ENCODE peak calls at places on chromosome 9, in ten cellular contexts. One of them, this sample, is unnamed.

GRCh38 chr9:74379718-74380117 is 117.4 kb upstream of the RORB start:
- DNase-seq in lower leg skin: no peak
- DNase-seq in astrocyte of the cerebellum: peak; percentile 23
- DNase-seq in fibroblast of mammary gland: peak; percentile 19
- DNase-seq in tibial artery: no peak
- DNase-seq in body of pancreas: peak; percentile 51
- DNase-seq in left ventricle myocardium inferior: no peak
- DNase-seq in transverse colon: no peak
- DNase-seq in OCI-LY7: peak; percentile 19
- DNase-seq in A549: peak; percentile 45
- DNase-seq in this sample: peak; percentile 15

GRCh38 chr9:14346301-14346721 is 32.4 kb upstream of the NFIB start:
- DNase-seq in body of pancreas: peak; percentile 57
- DNase-seq in lower leg skin: peak; percentile 91
- DNase-seq in transverse colon: no peak
- DNase-seq in astrocyte of the cerebellum: no peak
- DNase-seq in OCI-LY7: no peak
- DNase-seq in tibial artery: peak; percentile 41
- DNase-seq in left ventricle myocardium inferior: peak; percentile 41
- DNase-seq in A549: no peak
- DNase-seq in fibroblast of mammary gland: no peak
- DNase-seq in this sample: no peak

GRCh38 chr9:108615152-108615551 is 240.6 kb downstream of the ACTL7B start:
- DNase-seq in fibroblast of mammary gland: no peak
- DNase-seq in left ventricle myocardium inferior: no peak
- DNase-seq in astrocyte of the cerebellum: no peak
- DNase-seq in tibial artery: no peak
- DNase-seq in A549: no peak
- DNase-seq in transverse colon: no peak
- DNase-seq in body of pancreas: no peak
- DNase-seq in OCI-LY7: no peak
- DNase-seq in lower leg skin: no peak
- DNase-seq in this sample: no peak

GRCh38 chr9:126154869-126155268 is 171.8 kb upstream of the MVB12B start:
- DNase-seq in lower leg skin: no peak
- DNase-seq in fibroblast of mammary gland: no peak
- DNase-seq in astrocyte of the cerebellum: no peak
- DNase-seq in body of pancreas: no peak
- DNase-seq in A549: no peak
- DNase-seq in OCI-LY7: no peak
- DNase-seq in transverse colon: no peak
- DNase-seq in tibial artery: no peak
- DNase-seq in left ventricle myocardium inferior: no peak
- DNase-seq in this sample: no peak

GRCh38 chr9:98168952-98169488 is 23.4 kb downstream of the CORO2A start:
- DNase-seq in astrocyte of the cerebellum: no peak
- DNase-seq in left ventricle myocardium inferior: peak; percentile 57
- DNase-seq in tibial artery: no peak
- DNase-seq in fibroblast of mammary gland: peak; percentile 23
- DNase-seq in transverse colon: peak; percentile 63
- DNase-seq in OCI-LY7: peak; percentile 18
- DNase-seq in body of pancreas: no peak
- DNase-seq in lower leg skin: no peak
- DNase-seq in A549: no peak
- DNase-seq in this sample: no peak

GRCh38 chr9:137200311-137201204 is at the start of gene TPRN:
- DNase-seq in body of pancreas: peak; percentile 100
- DNase-seq in left ventricle myocardium inferior: peak; percentile 100
- DNase-seq in tibial artery: peak; percentile 100
- DNase-seq in transverse colon: peak; percentile 100
- DNase-seq in lower leg skin: peak; percentile 100
- DNase-seq in fibroblast of mammary gland: peak; percentile 99
- DNase-seq in astrocyte of the cerebellum: peak; percentile 97
- DNase-seq in OCI-LY7: peak; percentile 100
- DNase-seq in A549: peak; percentile 98
- DNase-seq in this sample: peak; percentile 74

GRCh38 chr9:132588098-132588497 is 5.7 kb downstream of the BARHL1 start:
- DNase-seq in fibroblast of mammary gland: no peak
- DNase-seq in lower leg skin: no peak
- DNase-seq in astrocyte of the cerebellum: no peak
- DNase-seq in left ventricle myocardium inferior: no peak
- DNase-seq in tibial artery: no peak
- DNase-seq in A549: no peak
- DNase-seq in OCI-LY7: no peak
- DNase-seq in body of pancreas: no peak
- DNase-seq in transverse colon: no peak
- DNase-seq in this sample: no peak

GRCh38 chr9:87123830-87124229 is 176.5 kb upstream of the GAS1 start:
- DNase-seq in body of pancreas: no peak
- DNase-seq in A549: no peak
- DNase-seq in tibial artery: no peak
- DNase-seq in fibroblast of mammary gland: no peak
- DNase-seq in astrocyte of the cerebellum: no peak
- DNase-seq in lower leg skin: no peak
- DNase-seq in OCI-LY7: no peak
- DNase-seq in transverse colon: no peak
- DNase-seq in left ventricle myocardium inferior: no peak
- DNase-seq in this sample: no peak

GRCh38 chr9:132242621-132243155 is 80.8 kb downstream of the NTNG2 start:
- DNase-seq in left ventricle myocardium inferior: no peak
- DNase-seq in astrocyte of the cerebellum: no peak
- DNase-seq in tibial artery: no peak
- DNase-seq in fibroblast of mammary gland: no peak
- DNase-seq in transverse colon: no peak
- DNase-seq in body of pancreas: peak; percentile 46
- DNase-seq in A549: no peak
- DNase-seq in lower leg skin: no peak
- DNase-seq in OCI-LY7: peak; percentile 25
- DNase-seq in this sample: no peak

GRCh38 chr9:90870646-90871326 is 69.2 kb downstream of the SYK start:
- DNase-seq in transverse colon: peak; percentile 37
- DNase-seq in body of pancreas: peak; percentile 58
- DNase-seq in OCI-LY7: peak; percentile 69
- DNase-seq in lower leg skin: no peak
- DNase-seq in astrocyte of the cerebellum: peak; percentile 18
- DNase-seq in left ventricle myocardium inferior: no peak
- DNase-seq in tibial artery: no peak
- DNase-seq in fibroblast of mammary gland: peak; percentile 56
- DNase-seq in A549: peak; percentile 37
- DNase-seq in this sample: peak; percentile 4

GRCh38 chr9:7879551-7880245 is 80.1 kb upstream of the DMAC1 start:
- DNase-seq in astrocyte of the cerebellum: no peak
- DNase-seq in left ventricle myocardium inferior: no peak
- DNase-seq in OCI-LY7: peak; percentile 55
- DNase-seq in body of pancreas: no peak
- DNase-seq in lower leg skin: no peak
- DNase-seq in tibial artery: no peak
- DNase-seq in A549: no peak
- DNase-seq in fibroblast of mammary gland: peak; percentile 18
- DNase-seq in transverse colon: no peak
- DNase-seq in this sample: peak; percentile 89

GRCh38 chr9:120923620-120924328 is 2.8 kb downstream of the TRAF1 start:
- DNase-seq in left ventricle myocardium inferior: no peak
- DNase-seq in astrocyte of the cerebellum: no peak
- DNase-seq in fibroblast of mammary gland: no peak
- DNase-seq in A549: no peak
- DNase-seq in tibial artery: no peak
- DNase-seq in lower leg skin: no peak
- DNase-seq in transverse colon: peak; percentile 0
- DNase-seq in body of pancreas: no peak
- DNase-seq in OCI-LY7: no peak
- DNase-seq in this sample: no peak

GRCh38 chr9:120924698-120925534 is 1.7 kb downstream of the TRAF1 start:
- DNase-seq in tibial artery: no peak
- DNase-seq in fibroblast of mammary gland: no peak
- DNase-seq in astrocyte of the cerebellum: no peak
- DNase-seq in lower leg skin: no peak
- DNase-seq in body of pancreas: no peak
- DNase-seq in left ventricle myocardium inferior: no peak
- DNase-seq in A549: no peak
- DNase-seq in OCI-LY7: no peak
- DNase-seq in transverse colon: no peak
- DNase-seq in this sample: no peak

GRCh38 chr9:120926397-120926928 is at the start of gene TRAF1:
- DNase-seq in astrocyte of the cerebellum: no peak
- DNase-seq in tibial artery: no peak
- DNase-seq in left ventricle myocardium inferior: no peak
- DNase-seq in lower leg skin: no peak
- DNase-seq in A549: peak; percentile 21
- DNase-seq in fibroblast of mammary gland: no peak
- DNase-seq in body of pancreas: no peak
- DNase-seq in transverse colon: no peak
- DNase-seq in OCI-LY7: peak; percentile 65
- DNase-seq in this sample: no peak

GRCh38 chr9:120927125-120928014 is 774 bp upstream of the TRAF1 start:
- DNase-seq in OCI-LY7: peak; percentile 34
- DNase-seq in A549: no peak
- DNase-seq in tibial artery: no peak
- DNase-seq in lower leg skin: no peak
- DNase-seq in fibroblast of mammary gland: no peak
- DNase-seq in body of pancreas: no peak
- DNase-seq in left ventricle myocardium inferior: no peak
- DNase-seq in transverse colon: no peak
- DNase-seq in astrocyte of the cerebellum: no peak
- DNase-seq in this sample: no peak

DNA sequence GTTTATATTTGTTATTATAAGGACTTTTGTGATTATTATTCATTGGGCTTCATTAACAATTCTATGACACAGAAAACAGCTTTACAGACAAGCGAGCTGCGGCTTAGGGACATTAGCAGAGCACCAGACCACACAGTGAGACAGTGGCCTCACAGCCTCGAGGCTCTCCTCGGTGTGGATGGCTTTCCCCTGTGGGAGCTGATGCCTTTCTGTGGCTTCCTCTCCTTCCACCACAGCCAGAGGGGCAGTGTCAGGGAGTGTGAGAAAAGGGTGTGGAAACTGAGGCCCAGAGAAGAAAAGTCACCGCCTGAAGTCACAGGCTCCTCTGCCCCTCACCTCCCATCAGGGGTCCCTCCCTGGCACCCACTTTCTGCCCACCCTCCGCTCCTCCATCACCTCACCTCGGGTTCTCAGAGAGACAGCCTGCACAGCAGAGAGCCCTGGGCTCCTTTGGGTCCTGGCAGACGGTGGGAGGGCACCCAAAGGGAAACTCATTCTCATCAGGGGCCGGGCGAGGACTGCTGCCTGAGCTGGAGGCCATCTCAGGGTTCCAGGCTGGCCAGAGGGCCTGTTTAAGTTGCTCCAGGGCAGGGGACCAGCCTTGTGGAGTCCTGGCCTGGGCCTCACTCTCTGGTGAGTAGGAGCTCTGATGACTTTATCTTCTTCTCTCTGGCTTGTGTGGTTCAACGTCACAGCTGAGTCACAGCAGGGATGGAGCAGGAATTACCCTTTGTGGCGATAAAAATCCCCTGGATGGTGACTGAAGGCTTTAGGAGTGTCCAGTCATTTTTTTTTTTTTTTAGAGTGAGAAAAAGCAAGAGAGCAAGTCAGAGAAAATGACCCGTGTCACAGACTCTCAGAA is 830 bp downstream of the TRAF1 start:
- DNase-seq in tibial artery: peak; percentile 58
- DNase-seq in transverse colon: no peak
- DNase-seq in OCI-LY7: peak; percentile 24
- DNase-seq in astrocyte of the cerebellum: peak; percentile 68
- DNase-seq in A549: peak; percentile 69
- DNase-seq in left ventricle myocardium inferior: no peak
- DNase-seq in body of pancreas: no peak
- DNase-seq in fibroblast of mammary gland: peak; percentile 95
- DNase-seq in lower leg skin: no peak
- DNase-seq in this sample: no peak
- H3K4me3 ChIP-seq in tibial artery: peak overlapping the region; percentile 27
- H3K4me3 ChIP-seq in transverse colon: peak overlapping the region; percentile 25
- H3K4me3 ChIP-seq in OCI-LY7: peak overlapping the region; percentile 74
- H3K4me3 ChIP-seq in astrocyte of the cerebellum: no peak overlapping the region
- H3K4me3 ChIP-seq in A549: no peak overlapping the region
- H3K4me3 ChIP-seq in left ventricle myocardium inferior: no peak overlapping the region
- H3K4me3 ChIP-seq in body of pancreas: no peak overlapping the region
- H3K4me3 ChIP-seq in fibroblast of mammary gland: no peak overlapping the region
- H3K4me3 ChIP-seq in lower leg skin: no peak overlapping the region
- H3K4me3 ChIP-seq in this sample: no peak overlapping the region

DNA sequence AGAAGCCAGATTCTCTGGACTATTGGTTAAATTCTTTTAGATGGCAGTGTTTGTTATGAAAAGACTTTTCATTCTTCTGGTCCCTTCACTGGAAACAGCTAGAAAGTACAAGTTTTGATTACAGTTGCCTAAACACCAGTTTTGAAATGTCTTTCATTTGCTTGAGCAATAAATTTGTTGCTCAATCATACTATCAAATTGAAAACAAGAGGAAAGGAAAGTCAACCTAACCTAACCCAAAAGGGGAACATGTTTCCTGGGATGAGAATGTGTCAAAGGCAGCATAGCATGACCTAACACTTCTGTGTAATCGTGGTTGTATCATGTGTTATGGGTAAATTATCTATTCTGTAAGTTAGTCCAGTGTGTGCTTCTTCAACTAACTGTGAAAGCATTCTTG is 213.2 kb downstream of the TMC1 start:
- DNase-seq in transverse colon: no peak
- DNase-seq in A549: no peak
- DNase-seq in left ventricle myocardium inferior: no peak
- DNase-seq in astrocyte of the cerebellum: no peak
- DNase-seq in OCI-LY7: no peak
- DNase-seq in body of pancreas: no peak
- DNase-seq in lower leg skin: no peak
- DNase-seq in tibial artery: no peak
- DNase-seq in fibroblast of mammary gland: peak; percentile 16
- DNase-seq in this sample: peak; percentile 16
- H3K4me3 ChIP-seq in transverse colon: no peak overlapping the region
- H3K4me3 ChIP-seq in A549: no peak overlapping the region
- H3K4me3 ChIP-seq in left ventricle myocardium inferior: no peak overlapping the region
- H3K4me3 ChIP-seq in astrocyte of the cerebellum: no peak overlapping the region
- H3K4me3 ChIP-seq in OCI-LY7: no peak overlapping the region
- H3K4me3 ChIP-seq in body of pancreas: no peak overlapping the region
- H3K4me3 ChIP-seq in lower leg skin: no peak overlapping the region
- H3K4me3 ChIP-seq in tibial artery: no peak overlapping the region
- H3K4me3 ChIP-seq in fibroblast of mammary gland: no peak overlapping the region
- H3K4me3 ChIP-seq in this sample: no peak overlapping the region

DNA sequence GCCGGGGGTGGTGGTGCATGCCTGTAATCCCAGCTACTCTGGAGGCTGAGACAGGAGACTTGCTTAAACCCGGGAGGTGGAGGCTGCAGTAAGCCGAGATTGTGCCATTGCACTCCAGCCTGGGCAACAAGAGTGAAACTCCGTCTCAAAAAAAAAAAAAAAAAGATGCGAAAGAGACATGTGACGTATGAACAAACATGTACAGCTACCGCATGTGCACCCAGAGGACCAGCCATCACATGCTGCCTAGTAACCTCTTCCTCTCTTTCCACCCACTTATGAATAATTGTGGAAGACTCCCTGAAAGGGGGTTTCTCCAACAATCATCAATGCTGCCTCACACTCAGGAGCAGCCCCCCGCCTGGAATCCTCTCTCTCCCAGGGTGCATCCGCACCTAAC is 2.3 kb downstream of the SARDH start:
- DNase-seq in tibial artery: no peak
- DNase-seq in body of pancreas: peak; percentile 9
- DNase-seq in transverse colon: no peak
- DNase-seq in left ventricle myocardium inferior: no peak
- DNase-seq in A549: no peak
- DNase-seq in lower leg skin: peak; percentile 21
- DNase-seq in astrocyte of the cerebellum: no peak
- DNase-seq in fibroblast of mammary gland: no peak
- DNase-seq in OCI-LY7: no peak
- DNase-seq in this sample: no peak
- H3K4me3 ChIP-seq in tibial artery: no peak overlapping the region
- H3K4me3 ChIP-seq in body of pancreas: no peak overlapping the region
- H3K4me3 ChIP-seq in transverse colon: no peak overlapping the region
- H3K4me3 ChIP-seq in left ventricle myocardium inferior: no peak overlapping the region
- H3K4me3 ChIP-seq in A549: no peak overlapping the region
- H3K4me3 ChIP-seq in lower leg skin: no peak overlapping the region
- H3K4me3 ChIP-seq in astrocyte of the cerebellum: no peak overlapping the region
- H3K4me3 ChIP-seq in fibroblast of mammary gland: no peak overlapping the region
- H3K4me3 ChIP-seq in OCI-LY7: no peak overlapping the region
- H3K4me3 ChIP-seq in this sample: no peak overlapping the region

GRCh38 chr9:123003467-123003866 is 30.0 kb upstream of the GPR21 start:
- DNase-seq in body of pancreas: no peak
- DNase-seq in fibroblast of mammary gland: peak; percentile 43
- DNase-seq in astrocyte of the cerebellum: no peak
- DNase-seq in tibial artery: no peak
- DNase-seq in lower leg skin: no peak
- DNase-seq in left ventricle myocardium inferior: no peak
- DNase-seq in OCI-LY7: no peak
- DNase-seq in transverse colon: no peak
- DNase-seq in A549: no peak
- DNase-seq in this sample: no peak
- H3K4me3 ChIP-seq in body of pancreas: no peak overlapping the region
- H3K4me3 ChIP-seq in fibroblast of mammary gland: no peak overlapping the region
- H3K4me3 ChIP-seq in astrocyte of the cerebellum: no peak overlapping the region
- H3K4me3 ChIP-seq in tibial artery: no peak overlapping the region
- H3K4me3 ChIP-seq in lower leg skin: no peak overlapping the region
- H3K4me3 ChIP-seq in left ventricle myocardium inferior: no peak overlapping the region
- H3K4me3 ChIP-seq in OCI-LY7: no peak overlapping the region
- H3K4me3 ChIP-seq in transverse colon: no peak overlapping the region
- H3K4me3 ChIP-seq in A549: no peak overlapping the region
- H3K4me3 ChIP-seq in this sample: no peak overlapping the region